ENCODE peak calls at places on chromosomes 13 and 19, in seven cellular contexts. One of them, this sample, is unnamed.

GRCh38 chr19:4304509-4305252 is at the start of gene FSD1:
- DNase-seq in NCI-H2081 treated with DMSO at 0.1 percent for 48 hours: no peak
- DNase-seq in CD4-positive, alpha-beta T cell: peak
- DNase-seq in stimulated activated CD4-positive, alpha-beta T cell treated with anti-CD3 and anti-CD28 coated beads, TNF-alpha, amount 100 ng/mL, for 1 hour: peak
- DNase-seq in H7: peak
- DNase-seq in amniotic stem cell: no peak
- DNase-seq in fibroblast of mammary gland: peak
- DNase-seq in this sample: peak

GRCh38 chr13:98775844-98776598 is 23.5 kb upstream of the SLC15A1 start:
- DNase-seq in fibroblast of mammary gland: peak
- DNase-seq in stimulated activated CD4-positive, alpha-beta T cell treated with anti-CD3 and anti-CD28 coated beads, TNF-alpha, amount 100 ng/mL, for 1 hour: no peak
- DNase-seq in amniotic stem cell: peak
- DNase-seq in CD4-positive, alpha-beta T cell: no peak
- DNase-seq in H7: no peak
- DNase-seq in NCI-H2081 treated with DMSO at 0.1 percent for 48 hours: no peak
- DNase-seq in this sample: peak

GRCh38 chr19:19460258-19460731 is 54.8 kb downstream of the GATAD2A start:
- DNase-seq in stimulated activated CD4-positive, alpha-beta T cell treated with anti-CD3 and anti-CD28 coated beads, TNF-alpha, amount 100 ng/mL, for 1 hour: no peak
- DNase-seq in NCI-H2081 treated with DMSO at 0.1 percent for 48 hours: no peak
- DNase-seq in CD4-positive, alpha-beta T cell: peak
- DNase-seq in H7: no peak
- DNase-seq in amniotic stem cell: no peak
- DNase-seq in fibroblast of mammary gland: peak
- DNase-seq in this sample: peak

GRCh38 chr13:30730526-30730925 is 4.8 kb upstream of the ALOX5AP start:
- DNase-seq in fibroblast of mammary gland: no peak
- DNase-seq in amniotic stem cell: no peak
- DNase-seq in stimulated activated CD4-positive, alpha-beta T cell treated with anti-CD3 and anti-CD28 coated beads, TNF-alpha, amount 100 ng/mL, for 1 hour: no peak
- DNase-seq in CD4-positive, alpha-beta T cell: no peak
- DNase-seq in H7: peak
- DNase-seq in NCI-H2081 treated with DMSO at 0.1 percent for 48 hours: no peak
- DNase-seq in this sample: peak

GRCh38 chr19:6778386-6778785 is 5.9 kb downstream of the VAV1 start:
- DNase-seq in stimulated activated CD4-positive, alpha-beta T cell treated with anti-CD3 and anti-CD28 coated beads, TNF-alpha, amount 100 ng/mL, for 1 hour: no peak
- DNase-seq in amniotic stem cell: no peak
- DNase-seq in CD4-positive, alpha-beta T cell: no peak
- DNase-seq in fibroblast of mammary gland: no peak
- DNase-seq in NCI-H2081 treated with DMSO at 0.1 percent for 48 hours: no peak
- DNase-seq in H7: no peak
- DNase-seq in this sample: no peak

GRCh38 chr19:47309608-47310007 is at the start of gene C5AR1:
- DNase-seq in NCI-H2081 treated with DMSO at 0.1 percent for 48 hours: no peak
- DNase-seq in H7: no peak
- DNase-seq in stimulated activated CD4-positive, alpha-beta T cell treated with anti-CD3 and anti-CD28 coated beads, TNF-alpha, amount 100 ng/mL, for 1 hour: no peak
- DNase-seq in fibroblast of mammary gland: no peak
- DNase-seq in amniotic stem cell: no peak
- DNase-seq in CD4-positive, alpha-beta T cell: no peak
- DNase-seq in this sample: no peak

GRCh38 chr13:73433893-73434292 is 375.1 kb downstream of the KLF5 start:
- DNase-seq in NCI-H2081 treated with DMSO at 0.1 percent for 48 hours: no peak
- DNase-seq in amniotic stem cell: no peak
- DNase-seq in fibroblast of mammary gland: no peak
- DNase-seq in CD4-positive, alpha-beta T cell: no peak
- DNase-seq in stimulated activated CD4-positive, alpha-beta T cell treated with anti-CD3 and anti-CD28 coated beads, TNF-alpha, amount 100 ng/mL, for 1 hour: no peak
- DNase-seq in H7: no peak
- DNase-seq in this sample: no peak

GRCh38 chr13:35857769-35858168 is 273.4 kb downstream of the DCLK1 start:
- DNase-seq in fibroblast of mammary gland: no peak
- DNase-seq in stimulated activated CD4-positive, alpha-beta T cell treated with anti-CD3 and anti-CD28 coated beads, TNF-alpha, amount 100 ng/mL, for 1 hour: no peak
- DNase-seq in amniotic stem cell: no peak
- DNase-seq in H7: peak
- DNase-seq in CD4-positive, alpha-beta T cell: no peak
- DNase-seq in NCI-H2081 treated with DMSO at 0.1 percent for 48 hours: no peak
- DNase-seq in this sample: no peak

GRCh38 chr13:19153782-19154450 is 27.7 kb downstream of the TUBA3C start:
- DNase-seq in amniotic stem cell: no peak
- DNase-seq in NCI-H2081 treated with DMSO at 0.1 percent for 48 hours: no peak
- DNase-seq in fibroblast of mammary gland: no peak
- DNase-seq in H7: peak
- DNase-seq in CD4-positive, alpha-beta T cell: no peak
- DNase-seq in stimulated activated CD4-positive, alpha-beta T cell treated with anti-CD3 and anti-CD28 coated beads, TNF-alpha, amount 100 ng/mL, for 1 hour: no peak
- DNase-seq in this sample: no peak

GRCh38 chr19:40813182-40813581 is 14.2 kb downstream of the EGLN2 start:
- DNase-seq in amniotic stem cell: no peak
- DNase-seq in NCI-H2081 treated with DMSO at 0.1 percent for 48 hours: no peak
- DNase-seq in fibroblast of mammary gland: no peak
- DNase-seq in stimulated activated CD4-positive, alpha-beta T cell treated with anti-CD3 and anti-CD28 coated beads, TNF-alpha, amount 100 ng/mL, for 1 hour: no peak
- DNase-seq in H7: no peak
- DNase-seq in CD4-positive, alpha-beta T cell: no peak
- DNase-seq in this sample: peak

GRCh38 chr13:28273919-28274318 is 135.6 kb downstream of the PAN3 start:
- DNase-seq in H7: no peak
- DNase-seq in NCI-H2081 treated with DMSO at 0.1 percent for 48 hours: no peak
- DNase-seq in amniotic stem cell: no peak
- DNase-seq in stimulated activated CD4-positive, alpha-beta T cell treated with anti-CD3 and anti-CD28 coated beads, TNF-alpha, amount 100 ng/mL, for 1 hour: no peak
- DNase-seq in CD4-positive, alpha-beta T cell: no peak
- DNase-seq in fibroblast of mammary gland: peak
- DNase-seq in this sample: no peak

GRCh38 chr13:43546260-43546659 is 240.5 kb downstream of the ENOX1 start:
- DNase-seq in NCI-H2081 treated with DMSO at 0.1 percent for 48 hours: no peak
- DNase-seq in H7: no peak
- DNase-seq in amniotic stem cell: no peak
- DNase-seq in CD4-positive, alpha-beta T cell: no peak
- DNase-seq in fibroblast of mammary gland: peak
- DNase-seq in stimulated activated CD4-positive, alpha-beta T cell treated with anti-CD3 and anti-CD28 coated beads, TNF-alpha, amount 100 ng/mL, for 1 hour: no peak
- DNase-seq in this sample: no peak

GRCh38 chr19:5308471-5309437 is 31.9 kb downstream of the PTPRS start:
- DNase-seq in CD4-positive, alpha-beta T cell: no peak
- DNase-seq in NCI-H2081 treated with DMSO at 0.1 percent for 48 hours: peak
- DNase-seq in fibroblast of mammary gland: peak
- DNase-seq in amniotic stem cell: no peak
- DNase-seq in stimulated activated CD4-positive, alpha-beta T cell treated with anti-CD3 and anti-CD28 coated beads, TNF-alpha, amount 100 ng/mL, for 1 hour: no peak
- DNase-seq in H7: no peak
- DNase-seq in this sample: peak

GRCh38 chr19:19217110-19217509 is 5.4 kb downstream of the NCAN start:
- DNase-seq in stimulated activated CD4-positive, alpha-beta T cell treated with anti-CD3 and anti-CD28 coated beads, TNF-alpha, amount 100 ng/mL, for 1 hour: no peak
- DNase-seq in amniotic stem cell: no peak
- DNase-seq in NCI-H2081 treated with DMSO at 0.1 percent for 48 hours: no peak
- DNase-seq in fibroblast of mammary gland: peak
- DNase-seq in CD4-positive, alpha-beta T cell: no peak
- DNase-seq in H7: peak
- DNase-seq in this sample: peak

GRCh38 chr13:97020689-97021240 is 26.5 kb upstream of the OXGR1 start:
- DNase-seq in H7: no peak
- DNase-seq in CD4-positive, alpha-beta T cell: no peak
- DNase-seq in stimulated activated CD4-positive, alpha-beta T cell treated with anti-CD3 and anti-CD28 coated beads, TNF-alpha, amount 100 ng/mL, for 1 hour: no peak
- DNase-seq in fibroblast of mammary gland: no peak
- DNase-seq in amniotic stem cell: no peak
- DNase-seq in NCI-H2081 treated with DMSO at 0.1 percent for 48 hours: no peak
- DNase-seq in this sample: no peak

GRCh38 chr19:40200352-40201099 is 9.3 kb downstream of the MAP3K10 start:
- DNase-seq in amniotic stem cell: no peak
- DNase-seq in stimulated activated CD4-positive, alpha-beta T cell treated with anti-CD3 and anti-CD28 coated beads, TNF-alpha, amount 100 ng/mL, for 1 hour: no peak
- DNase-seq in H7: no peak
- DNase-seq in NCI-H2081 treated with DMSO at 0.1 percent for 48 hours: no peak
- DNase-seq in CD4-positive, alpha-beta T cell: no peak
- DNase-seq in fibroblast of mammary gland: no peak
- DNase-seq in this sample: no peak

GRCh38 chr13:87331178-87331577 is 340.0 kb upstream of the SLITRK5 start:
- DNase-seq in H7: no peak
- DNase-seq in stimulated activated CD4-positive, alpha-beta T cell treated with anti-CD3 and anti-CD28 coated beads, TNF-alpha, amount 100 ng/mL, for 1 hour: no peak
- DNase-seq in NCI-H2081 treated with DMSO at 0.1 percent for 48 hours: no peak
- DNase-seq in fibroblast of mammary gland: no peak
- DNase-seq in CD4-positive, alpha-beta T cell: no peak
- DNase-seq in amniotic stem cell: no peak
- DNase-seq in this sample: no peak

GRCh38 chr13:36130542-36131214 is 504 bp downstream of the DCLK1 start:
- DNase-seq in stimulated activated CD4-positive, alpha-beta T cell treated with anti-CD3 and anti-CD28 coated beads, TNF-alpha, amount 100 ng/mL, for 1 hour: no peak
- DNase-seq in CD4-positive, alpha-beta T cell: no peak
- DNase-seq in fibroblast of mammary gland: peak
- DNase-seq in amniotic stem cell: no peak
- DNase-seq in NCI-H2081 treated with DMSO at 0.1 percent for 48 hours: no peak
- DNase-seq in H7: peak
- DNase-seq in this sample: peak